ENCODE peak calls at places on chromosome 21, in nine cellular contexts. T, S, Q, Y, A, E, F, X and D are unnamed samples.

GRCh38 chr21:40020651-40021050 is 153.4 kb downstream of the PCP4 start:
- DNase-seq in E (no peak), S (no peak), Y (no peak), X (no peak), Q (no peak), T (no peak), A (no peak), F (no peak), D (no peak)

GRCh38 chr21:46424062-46424591 is 34.6 kb upstream of the DIP2A start:
- DNase-seq in E (no peak), T (no peak), X (no peak), F (no peak), Q (no peak), A (no peak), Y (no peak), S (peak; percentile 63), D (no peak)

GRCh38 chr21:17775431-17776126 is 43.6 kb downstream of the C21orf91 start:
- DNase-seq in F (no peak), T (no peak), E (no peak), Y (no peak), X (no peak), S (no peak), Q (no peak), A (no peak), D (no peak)

GRCh38 chr21:17848228-17848627 is 29.1 kb upstream of the C21orf91 start:
- DNase-seq in T (peak; percentile 9), X (peak; percentile 35), A (peak; percentile 97), F (peak; percentile 95), Q (peak; percentile 14), E (no peak), Y (no peak), S (no peak), D (no peak)

GRCh38 chr21:36761685-36762084 is 62.8 kb downstream of the SIM2 start:
- DNase-seq in Y (no peak), T (no peak), S (no peak), Q (no peak), F (no peak), E (no peak), A (no peak), X (no peak), D (no peak)

GRCh38 chr21:39363607-39364555 is 15.0 kb upstream of the HMGN1 start:
- DNase-seq in Y (no peak), E (no peak), S (no peak), A (peak; percentile 71), X (no peak), Q (no peak), T (no peak), F (no peak), D (no peak)

GRCh38 chr21:35265170-35265877 is 216.2 kb upstream of the RUNX1 start:
- DNase-seq in F (peak; percentile 78), T (no peak), X (no peak), S (no peak), E (no peak), Q (no peak), Y (peak; percentile 64), A (peak; percentile 79), D (no peak)

GRCh38 chr21:39715804-39716397 is 29.1 kb upstream of the IGSF5 start:
- DNase-seq in E (peak; percentile 72), T (peak; percentile 73), Q (peak; percentile 61), X (peak; percentile 34), Y (peak; percentile 36), S (peak; percentile 76), F (peak; percentile 59), A (peak; percentile 32), D (peak; percentile 58)

GRCh38 chr21:37006521-37007291 is at the start of gene RIPPLY3:
- DNase-seq in Y (peak; percentile 29), E (peak; percentile 66), A (no peak), X (no peak), S (peak; percentile 82), F (peak; percentile 44), T (peak; percentile 50), Q (no peak), D (peak; percentile 65)

GRCh38 chr21:46426313-46427046 is 32.2 kb upstream of the DIP2A start:
- DNase-seq in Y (no peak), F (no peak), X (no peak), S (no peak), E (no peak), A (no peak), Q (no peak), T (no peak), D (no peak)

GRCh38 chr21:16353764-16354163 is 624.0 kb downstream of the USP25 start:
- DNase-seq in T (no peak), F (no peak), X (no peak), E (no peak), Q (no peak), Y (no peak), S (no peak), A (no peak), D (no peak)

GRCh38 chr21:31548688-31549087 is 110.8 kb upstream of the SOD1 start:
- DNase-seq in T (no peak), F (no peak), X (no peak), S (no peak), E (no peak), A (no peak), Y (no peak), Q (no peak), D (no peak)

GRCh38 chr21:15060776-15061175 is 4.0 kb downstream of the NRIP1 start:
- DNase-seq in E (no peak), Q (no peak), F (peak; percentile 48), X (no peak), T (no peak), S (no peak), A (peak; percentile 51), Y (no peak), D (no peak)
- H3K4me3 ChIP-seq in E (peak overlapping the region; percentile 90), Q (no peak overlapping the region), F (peak overlapping the region; percentile 96), X (no peak overlapping the region), T (no peak overlapping the region), S (peak overlapping the region; percentile 98), A (peak overlapping the region; percentile 8), Y (peak overlapping the region; percentile 86), D (no peak overlapping the region)

GRCh38 chr21:45332981-45333582 is 45.4 kb upstream of the POFUT2 start:
- DNase-seq in E (no peak), A (no peak), S (peak; percentile 59), Y (no peak), X (no peak), T (no peak), Q (no peak), F (no peak), D (no peak)
- H3K4me1 ChIP-seq in E (peaks cover 35% of the 10 kb centered on the region), A (peaks cover 38% of the 10 kb centered on the region), S (peaks cover 27% of the 10 kb centered on the region), Y (peaks cover 69% of the 10 kb centered on the region), X (no peaks in the 10 kb centered on the region), T (peaks cover 43% of the 10 kb centered on the region), Q (peaks cover 10% of the 10 kb centered on the region), F (peaks cover 12% of the 10 kb centered on the region), D (no peaks in the 10 kb centered on the region)

GRCh38 chr21:29080454-29080930 is 7.0 kb upstream of the CCT8 start:
- DNase-seq in E (no peak), A (peak; percentile 37), T (no peak), S (no peak), Y (no peak), Q (no peak), X (no peak), F (no peak), D (no peak)
- H3K4me3 ChIP-seq in E (no peak overlapping the region), A (no peak overlapping the region), T (no peak overlapping the region), S (no peak overlapping the region), Y (no peak overlapping the region), Q (no peak overlapping the region), X (no peak overlapping the region), F (no peak overlapping the region), D (no peak overlapping the region)

GRCh38 chr21:42559326-42559725 is 45.7 kb downstream of the SLC37A1 start:
- DNase-seq in E (no peak), X (no peak), F (no peak), A (no peak), T (no peak), Y (no peak), Q (no peak), S (no peak), D (no peak)
- H3K4me1 ChIP-seq in E (peaks cover 2% of the 10 kb centered on the region), X (no peaks in the 10 kb centered on the region), F (no peaks in the 10 kb centered on the region), A (no peaks in the 10 kb centered on the region), T (peaks cover 7% of the 10 kb centered on the region), Y (no peaks in the 10 kb centered on the region), Q (no peaks in the 10 kb centered on the region), S (no peaks in the 10 kb centered on the region), D (no peaks in the 10 kb centered on the region)

GRCh38 chr21:41848533-41848932 is 30.6 kb downstream of the PRDM15 start:
- DNase-seq in E (no peak), Y (no peak), T (no peak), Q (no peak), X (no peak), S (no peak), A (no peak), F (no peak), D (no peak)
- H3K4me3 ChIP-seq in E (no peak overlapping the region), Y (no peak overlapping the region), T (no peak overlapping the region), Q (no peak overlapping the region), X (no peak overlapping the region), S (no peak overlapping the region), A (no peak overlapping the region), F (no peak overlapping the region), D (no peak overlapping the region)

GRCh38 chr21:41703857-41704501 is 62.9 kb downstream of the RIPK4 start:
- DNase-seq in Y (no peak), F (no peak), A (no peak), X (no peak), E (no peak), T (peak; percentile 83), Q (no peak), S (no peak), D (no peak)

GRCh38 chr21:41706678-41707077 is 60.2 kb downstream of the RIPK4 start:
- DNase-seq in F (no peak), S (no peak), Q (no peak), A (peak; percentile 39), X (no peak), Y (peak; percentile 22), T (peak; percentile 87), E (no peak), D (no peak)

GRCh38 chr21:41706263-41706639 is 60.6 kb downstream of the RIPK4 start:
- DNase-seq in F (no peak), A (no peak), X (no peak), Q (no peak), Y (no peak), T (no peak), S (no peak), E (no peak), D (no peak)

GRCh38 chr21:41707231-41707988 is 59.4 kb downstream of the RIPK4 start:
- DNase-seq in Y (no peak), F (no peak), T (peak; percentile 58), Q (no peak), A (no peak), S (no peak), E (no peak), X (no peak), D (no peak)

GRCh38 chr21:41705546-41706262 is 61.1 kb downstream of the RIPK4 start:
- DNase-seq in S (no peak), T (no peak), Q (no peak), X (no peak), A (no peak), F (no peak), Y (no peak), E (no peak), D (no peak)
- H3K4me1 ChIP-seq in S (peaks cover 4% of the 10 kb centered on the region), T (peaks cover 39% of the 10 kb centered on the region), Q (no peaks in the 10 kb centered on the region), X (no peaks in the 10 kb centered on the region), A (no peaks in the 10 kb centered on the region), F (no peaks in the 10 kb centered on the region), Y (peaks cover 18% of the 10 kb centered on the region), E (no peaks in the 10 kb centered on the region), D (no peaks in the 10 kb centered on the region)

DNA sequence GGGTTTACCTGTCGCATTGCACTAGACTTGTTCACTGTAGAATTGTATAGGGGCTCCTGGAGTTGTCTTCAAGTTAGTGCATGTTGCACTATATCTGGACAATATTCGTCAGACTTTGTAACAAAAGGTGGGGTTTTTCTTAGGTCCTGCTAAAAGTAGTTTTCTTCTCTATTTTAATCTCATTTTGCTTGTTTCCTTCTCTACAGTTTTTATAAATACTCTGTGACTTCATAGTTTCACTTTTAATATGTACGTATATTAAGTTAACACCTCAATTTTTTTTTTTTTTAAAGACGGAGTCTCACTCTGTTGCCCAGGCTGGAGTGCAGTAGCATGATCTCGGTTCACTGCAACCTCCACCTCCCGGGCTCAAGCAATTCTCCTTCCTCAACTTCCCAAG is 26.5 kb upstream of the MRPS6 start:
- DNase-seq in Y (no peak), X (no peak), T (no peak), S (no peak), F (no peak), E (no peak), A (no peak), Q (no peak), D (no peak)
- H3K4me3 ChIP-seq in Y (no peak overlapping the region), X (no peak overlapping the region), T (no peak overlapping the region), S (no peak overlapping the region), F (no peak overlapping the region), E (no peak overlapping the region), A (no peak overlapping the region), Q (no peak overlapping the region), D (no peak overlapping the region)